ENCODE peak calls at places on chromosomes 2 and 18, in five cellular contexts. One of them, this sample, is unnamed.

GRCh38 chr2:161312996-161313395 is 4.8 kb downstream of the PSMD14 start:
- DNase-seq in astrocyte: peak; percentile 49
- DNase-seq in RWPE1: no peak
- DNase-seq in CD8-positive, alpha-beta T cell: no peak
- DNase-seq in mesendoderm: no peak
- DNase-seq in this sample: no peak

GRCh38 chr2:15142069-15142689 is 419.0 kb downstream of the NBAS start:
- DNase-seq in astrocyte: no peak
- DNase-seq in RWPE1: peak; percentile 57
- DNase-seq in CD8-positive, alpha-beta T cell: peak; percentile 87
- DNase-seq in mesendoderm: peak; percentile 90
- DNase-seq in this sample: no peak

GRCh38 chr2:43238176-43238575 is 11.8 kb upstream of the ZFP36L2 start:
- DNase-seq in astrocyte: peak; percentile 81
- DNase-seq in RWPE1: no peak
- DNase-seq in CD8-positive, alpha-beta T cell: no peak
- DNase-seq in mesendoderm: no peak
- DNase-seq in this sample: no peak

GRCh38 chr2:215973954-215974699 is 39.2 kb downstream of the MREG start:
- DNase-seq in astrocyte: no peak
- DNase-seq in RWPE1: peak; percentile 73
- DNase-seq in CD8-positive, alpha-beta T cell: no peak
- DNase-seq in mesendoderm: peak; percentile 34
- DNase-seq in this sample: peak; percentile 40

GRCh38 chr18:32714571-32715148 is 58.2 kb downstream of the KLHL14 start:
- DNase-seq in astrocyte: peak; percentile 48
- DNase-seq in RWPE1: peak; percentile 24
- DNase-seq in CD8-positive, alpha-beta T cell: no peak
- DNase-seq in mesendoderm: peak; percentile 87
- DNase-seq in this sample: peak; percentile 58

GRCh38 chr2:239118675-239119211 is 270.9 kb downstream of the TWIST2 start:
- DNase-seq in astrocyte: no peak
- DNase-seq in RWPE1: no peak
- DNase-seq in CD8-positive, alpha-beta T cell: no peak
- DNase-seq in mesendoderm: no peak
- DNase-seq in this sample: no peak

GRCh38 chr2:158403237-158403636 is 53.3 kb downstream of the CCDC148 start:
- DNase-seq in astrocyte: peak; percentile 10
- DNase-seq in RWPE1: no peak
- DNase-seq in CD8-positive, alpha-beta T cell: no peak
- DNase-seq in mesendoderm: no peak
- DNase-seq in this sample: no peak

GRCh38 chr2:147913701-147914480 is 69.1 kb downstream of the ACVR2A start:
- DNase-seq in astrocyte: peak; percentile 14
- DNase-seq in RWPE1: no peak
- DNase-seq in CD8-positive, alpha-beta T cell: no peak
- DNase-seq in mesendoderm: no peak
- DNase-seq in this sample: no peak

GRCh38 chr18:10266236-10266585 is 188.2 kb upstream of the APCDD1 start:
- DNase-seq in astrocyte: no peak
- DNase-seq in RWPE1: no peak
- DNase-seq in CD8-positive, alpha-beta T cell: no peak
- DNase-seq in mesendoderm: no peak
- DNase-seq in this sample: no peak

GRCh38 chr2:230636684-230637271 is 75.9 kb upstream of the CAB39 start:
- DNase-seq in astrocyte: no peak
- DNase-seq in RWPE1: no peak
- DNase-seq in CD8-positive, alpha-beta T cell: no peak
- DNase-seq in mesendoderm: no peak
- DNase-seq in this sample: no peak

GRCh38 chr2:119683717-119684443 is 4.9 kb downstream of the TMEM177 start:
- DNase-seq in astrocyte: peak; percentile 51
- DNase-seq in RWPE1: no peak
- DNase-seq in CD8-positive, alpha-beta T cell: no peak
- DNase-seq in mesendoderm: no peak
- DNase-seq in this sample: no peak

GRCh38 chr18:44627245-44627644 is 53.4 kb upstream of the SETBP1 start:
- DNase-seq in astrocyte: peak; percentile 61
- DNase-seq in RWPE1: no peak
- DNase-seq in CD8-positive, alpha-beta T cell: no peak
- DNase-seq in mesendoderm: peak; percentile 45
- DNase-seq in this sample: no peak

GRCh38 chr18:76350134-76351025 is 144.7 kb downstream of the ZNF516 start:
- DNase-seq in astrocyte: no peak
- DNase-seq in RWPE1: no peak
- DNase-seq in CD8-positive, alpha-beta T cell: no peak
- DNase-seq in mesendoderm: no peak
- DNase-seq in this sample: no peak

DNA sequence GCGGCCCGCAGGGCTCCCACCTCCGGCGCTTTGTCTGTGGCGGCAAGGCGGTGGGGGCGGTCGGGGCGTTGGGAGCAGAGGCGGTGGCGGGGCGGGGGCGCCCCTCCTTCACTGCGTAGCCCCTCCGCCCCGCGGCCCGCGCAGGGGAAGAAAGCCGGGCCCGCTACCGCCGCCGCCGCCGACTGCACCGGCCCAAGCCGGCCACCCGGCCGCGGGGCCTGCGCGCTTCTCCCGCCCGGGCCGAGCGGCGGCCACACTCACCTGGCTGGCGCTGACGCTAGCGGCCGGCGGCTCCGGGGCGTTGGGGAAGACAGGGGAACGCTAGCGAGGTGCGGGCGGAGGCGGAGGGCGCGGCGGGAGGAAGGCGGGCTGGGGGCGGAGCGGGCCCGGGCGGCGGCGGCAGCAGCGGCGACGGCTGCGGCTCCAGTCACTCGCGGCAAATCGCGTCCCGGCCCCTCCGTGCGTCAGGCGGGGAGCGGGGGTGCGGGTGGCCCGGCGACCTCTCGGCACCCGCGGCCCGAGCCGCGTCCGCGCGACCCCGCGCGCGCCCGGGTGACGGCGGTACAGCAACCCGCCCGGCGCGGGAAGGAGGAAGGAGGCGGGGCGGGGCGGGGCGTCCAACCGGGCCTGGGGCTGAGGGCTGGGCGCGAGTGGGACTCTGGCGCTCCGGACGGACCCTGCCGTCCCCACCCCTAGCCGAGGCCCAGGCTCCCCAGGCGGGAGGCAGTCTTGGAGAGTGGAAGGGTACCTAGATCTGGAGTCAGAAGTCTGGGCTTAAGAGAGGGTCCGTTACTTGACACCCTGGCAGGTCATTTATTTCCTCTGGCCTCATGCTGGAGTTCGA is at the start of gene SESTD1:
- DNase-seq in astrocyte: peak; percentile 3
- DNase-seq in RWPE1: peak; percentile 45
- DNase-seq in CD8-positive, alpha-beta T cell: peak; percentile 32
- DNase-seq in mesendoderm: peak; percentile 59
- DNase-seq in this sample: peak; percentile 69
- H3K27ac ChIP-seq in astrocyte: peak within 1 kb of the TSS; percentile 51
- H3K27ac ChIP-seq in RWPE1: peak within 1 kb of the TSS; percentile 75
- H3K27ac ChIP-seq in CD8-positive, alpha-beta T cell: no peak within 1 kb of the TSS
- H3K27ac ChIP-seq in mesendoderm: peak within 1 kb of the TSS; percentile 65
- H3K27ac ChIP-seq in this sample: peak within 1 kb of the TSS; percentile 45

DNA sequence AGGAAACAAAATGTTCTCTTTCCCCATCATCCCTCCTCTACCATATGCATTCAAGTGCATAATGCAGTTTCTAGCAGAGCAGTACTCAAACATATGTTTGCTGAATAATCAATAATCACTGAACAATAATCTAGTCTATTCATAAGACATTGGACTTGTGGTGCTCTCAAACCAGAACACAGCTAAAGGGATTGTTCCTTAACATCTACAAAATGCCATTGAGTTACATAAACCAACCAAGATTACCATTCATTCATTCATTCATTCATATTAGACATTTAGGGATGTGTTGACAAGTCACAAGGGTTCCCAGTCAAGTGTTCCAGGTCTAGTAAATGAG is 3.9 kb downstream of the CLHC1 start:
- DNase-seq in astrocyte: no peak
- DNase-seq in RWPE1: no peak
- DNase-seq in CD8-positive, alpha-beta T cell: no peak
- DNase-seq in mesendoderm: no peak
- DNase-seq in this sample: no peak
- H3K27ac ChIP-seq in astrocyte: no peak overlapping the region
- H3K27ac ChIP-seq in RWPE1: no peak overlapping the region
- H3K27ac ChIP-seq in CD8-positive, alpha-beta T cell: no peak overlapping the region
- H3K27ac ChIP-seq in mesendoderm: no peak overlapping the region
- H3K27ac ChIP-seq in this sample: no peak overlapping the region

DNA sequence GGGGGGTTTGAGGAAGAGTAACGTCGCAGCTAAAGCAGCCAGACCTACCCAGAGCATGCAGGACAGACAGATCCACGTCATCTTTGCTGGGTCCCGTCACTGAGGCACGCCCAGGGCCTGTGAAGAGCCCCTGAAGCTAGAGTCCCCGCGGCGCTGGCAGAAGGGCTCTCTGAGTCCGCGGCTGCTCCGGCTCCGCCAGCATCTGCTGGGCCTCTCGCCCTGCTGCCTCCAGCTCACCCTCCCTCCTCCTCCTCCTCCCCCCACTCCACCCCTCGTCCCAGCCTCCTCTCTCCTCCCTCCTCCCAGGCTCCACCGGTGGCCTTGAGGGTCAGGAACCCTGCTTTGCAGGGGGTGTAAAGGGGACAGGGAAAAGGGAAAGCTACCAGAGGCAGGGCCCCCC is at the start of gene TNS1:
- DNase-seq in astrocyte: peak; percentile 40
- DNase-seq in RWPE1: no peak
- DNase-seq in CD8-positive, alpha-beta T cell: no peak
- DNase-seq in mesendoderm: no peak
- DNase-seq in this sample: no peak
- H3K27ac ChIP-seq in astrocyte: peak within 1 kb of the TSS; percentile 55
- H3K27ac ChIP-seq in RWPE1: peak within 1 kb of the TSS; percentile 73
- H3K27ac ChIP-seq in CD8-positive, alpha-beta T cell: no peak within 1 kb of the TSS
- H3K27ac ChIP-seq in mesendoderm: no peak within 1 kb of the TSS
- H3K27ac ChIP-seq in this sample: peak within 1 kb of the TSS; percentile 42

GRCh38 chr2:86029873-86030272 is 75.8 kb downstream of the POLR1A start:
- DNase-seq in astrocyte: no peak
- DNase-seq in RWPE1: no peak
- DNase-seq in CD8-positive, alpha-beta T cell: no peak
- DNase-seq in mesendoderm: no peak
- DNase-seq in this sample: no peak

GRCh38 chr2:86026744-86027065 is 79.0 kb downstream of the POLR1A start:
- DNase-seq in astrocyte: no peak
- DNase-seq in RWPE1: no peak
- DNase-seq in CD8-positive, alpha-beta T cell: no peak
- DNase-seq in mesendoderm: no peak
- DNase-seq in this sample: no peak

GRCh38 chr2:86027196-86027912 is 78.3 kb downstream of the POLR1A start:
- DNase-seq in astrocyte: no peak
- DNase-seq in RWPE1: no peak
- DNase-seq in CD8-positive, alpha-beta T cell: no peak
- DNase-seq in mesendoderm: no peak
- DNase-seq in this sample: no peak

GRCh38 chr2:86028763-86029381 is 76.8 kb downstream of the POLR1A start:
- DNase-seq in astrocyte: no peak
- DNase-seq in RWPE1: no peak
- DNase-seq in CD8-positive, alpha-beta T cell: no peak
- DNase-seq in mesendoderm: no peak
- DNase-seq in this sample: no peak

DNA sequence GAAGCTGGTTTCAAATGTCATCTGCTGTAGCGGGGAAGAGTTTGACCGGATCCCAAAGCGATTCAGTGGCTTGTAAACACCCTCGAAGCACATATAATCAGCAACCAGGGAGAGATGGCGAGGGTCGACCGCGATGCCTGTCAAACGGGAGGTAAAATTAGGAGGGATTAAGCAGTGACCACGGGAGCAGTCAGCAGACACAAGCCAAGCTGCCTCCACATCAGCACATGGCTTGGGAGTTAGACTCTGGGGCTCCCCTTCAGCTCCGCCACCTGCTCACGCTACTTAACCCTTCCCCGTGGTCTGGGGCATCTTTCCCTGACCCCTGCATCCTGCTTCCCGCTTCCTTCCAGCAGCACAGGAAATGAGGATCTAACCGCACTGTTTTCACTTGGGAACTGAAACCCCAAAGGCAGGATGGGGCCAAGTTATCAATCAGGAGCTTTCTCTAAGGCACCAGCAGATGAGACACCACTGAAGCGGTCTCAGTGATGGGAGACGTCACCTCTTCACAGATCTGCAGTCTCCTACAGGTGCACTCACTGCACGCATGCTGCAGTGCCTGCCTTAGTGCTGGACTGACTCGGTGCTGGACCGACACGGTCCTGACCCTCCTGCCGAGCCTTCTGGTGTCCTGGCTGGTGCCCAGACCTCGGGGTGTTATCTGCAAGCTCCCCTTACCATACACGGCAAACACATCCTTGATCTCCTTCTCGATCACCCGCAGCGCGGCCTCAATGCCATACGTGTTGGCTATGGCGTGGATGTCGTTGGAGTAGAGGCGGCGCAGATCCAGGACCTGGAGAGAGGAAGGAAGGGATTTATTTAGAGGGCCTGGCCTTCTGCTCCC is 77.5 kb downstream of the POLR1A start:
- DNase-seq in astrocyte: no peak
- DNase-seq in RWPE1: no peak
- DNase-seq in CD8-positive, alpha-beta T cell: no peak
- DNase-seq in mesendoderm: no peak
- DNase-seq in this sample: no peak
- H3K27ac ChIP-seq in astrocyte: no peak overlapping the region
- H3K27ac ChIP-seq in RWPE1: peak overlapping the region; percentile 28
- H3K27ac ChIP-seq in CD8-positive, alpha-beta T cell: no peak overlapping the region
- H3K27ac ChIP-seq in mesendoderm: no peak overlapping the region
- H3K27ac ChIP-seq in this sample: no peak overlapping the region

GRCh38 chr2:126996378-126996699 is 97.6 kb downstream of the TEX51 start:
- DNase-seq in astrocyte: no peak
- DNase-seq in RWPE1: no peak
- DNase-seq in CD8-positive, alpha-beta T cell: no peak
- DNase-seq in mesendoderm: no peak
- DNase-seq in this sample: no peak
- H3K27ac ChIP-seq in astrocyte: no peak overlapping the region
- H3K27ac ChIP-seq in RWPE1: no peak overlapping the region
- H3K27ac ChIP-seq in CD8-positive, alpha-beta T cell: no peak overlapping the region
- H3K27ac ChIP-seq in mesendoderm: no peak overlapping the region
- H3K27ac ChIP-seq in this sample: peak overlapping the region; percentile 45

GRCh38 chr2:178194600-178195389 is 483 bp downstream of the OSBPL6 start:
- DNase-seq in astrocyte: peak; percentile 54
- DNase-seq in RWPE1: peak; percentile 55
- DNase-seq in CD8-positive, alpha-beta T cell: no peak
- DNase-seq in mesendoderm: peak; percentile 81
- DNase-seq in this sample: peak; percentile 34
- H3K27ac ChIP-seq in astrocyte: peak overlapping the region; percentile 68
- H3K27ac ChIP-seq in RWPE1: peak overlapping the region; percentile 98
- H3K27ac ChIP-seq in CD8-positive, alpha-beta T cell: no peak overlapping the region
- H3K27ac ChIP-seq in mesendoderm: peak overlapping the region; percentile 84
- H3K27ac ChIP-seq in this sample: peak overlapping the region; percentile 46